ENCODE peak calls at places on chromosomes 6 and 20, in five cellular contexts. K is heart left ventricle, W is hepatocyte, R is A549, X is lower lobe of right lung. N is an unnamed sample.
A peak's percentile ranks its signal among the peaks of the same experiment; 100 is the strongest.

GRCh38 chr6:5112065-5112799 is 27.1 kb downstream of the PPP1R3G start:
- DNase-seq in K (no peak), W (no peak), R (no peak), X (no peak), N (peak; percentile 63)

GRCh38 chr6:41359617-41360313 is 24.4 kb downstream of the NCR2 start:
- DNase-seq in K (no peak), W (no peak), R (no peak), X (no peak), N (no peak)

GRCh38 chr6:40999498-41000070 is 39.4 kb downstream of the UNC5CL start:
- DNase-seq in K (peak; percentile 79), W (peak; percentile 63), R (peak; percentile 53), X (peak; percentile 66), N (peak; percentile 13)

GRCh38 chr20:61166324-61166723 is 85.7 kb upstream of the CDH4 start:
- DNase-seq in K (no peak), W (no peak), R (no peak), X (no peak), N (peak; percentile 70)

GRCh38 chr6:7145269-7146078 is 37.7 kb downstream of the RREB1 start:
- DNase-seq in K (no peak), W (no peak), R (no peak), X (no peak), N (no peak)

GRCh38 chr6:60668428-60668827 is 1617.6 kb downstream of the KHDRBS2 start:
- DNase-seq in K (no peak), W (peak; percentile 6), R (no peak), X (no peak), N (no peak)

GRCh38 chr20:38357653-38358207 is 11.4 kb downstream of the LBP start:
- DNase-seq in K (no peak), W (no peak), R (no peak), X (no peak), N (peak; percentile 5)

GRCh38 chr20:45138451-45139300 is 14.4 kb upstream of the WFDC12 start:
- DNase-seq in K (peak; percentile 38), W (peak; percentile 71), R (peak; percentile 31), X (peak; percentile 84), N (no peak)

GRCh38 chr6:149484733-149485700 is at the start of gene ZC3H12D:
- DNase-seq in K (peak; percentile 74), W (peak; percentile 79), R (peak; percentile 34), X (peak; percentile 69), N (peak; percentile 26)

GRCh38 chr6:157763894-157764345 is 59.1 kb upstream of the SNX9 start:
- DNase-seq in K (no peak), W (no peak), R (no peak), X (no peak), N (no peak)

DNA sequence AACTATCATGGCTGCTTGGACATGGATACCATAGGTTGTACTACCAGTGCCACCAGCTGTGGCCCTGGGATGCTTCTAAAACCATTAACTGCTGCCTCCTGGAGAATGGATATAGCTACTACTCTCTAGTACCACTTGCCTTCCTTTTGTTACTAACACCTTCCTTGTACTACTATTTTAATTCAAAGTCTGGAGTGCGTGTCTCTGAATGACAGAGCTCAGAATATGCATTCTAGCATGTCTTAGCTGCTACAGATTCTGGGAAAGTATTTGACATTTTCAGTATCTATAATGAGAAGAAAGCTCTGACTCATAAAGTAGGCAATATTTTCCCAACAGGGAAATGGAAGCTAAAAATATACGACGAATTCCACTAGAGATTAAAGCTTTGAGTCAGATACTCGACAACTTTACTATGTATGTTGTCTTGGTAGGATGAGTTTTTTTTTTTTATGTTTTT is 112.3 kb downstream of the PFDN4 start:
- DNase-seq in K (no peak), W (no peak), R (no peak), X (no peak), N (peak; percentile 28)
- TF ChIP-seq CTCF in K (no peak), W (no peak), R (no peak), X (no peak), N (no peak)

GRCh38 chr20:16283978-16284377 is 289.3 kb downstream of the KIF16B start:
- DNase-seq in K (no peak), W (no peak), R (no peak), X (no peak), N (no peak)

GRCh38 chr20:16283307-16283706 is 289.9 kb downstream of the KIF16B start:
- DNase-seq in K (no peak), W (no peak), R (no peak), X (no peak), N (no peak)

GRCh38 chr20:16280219-16280618 is 293.0 kb downstream of the KIF16B start:
- DNase-seq in K (no peak), W (no peak), R (no peak), X (no peak), N (no peak)

GRCh38 chr20:16284385-16285100 is 288.7 kb downstream of the KIF16B start:
- DNase-seq in K (no peak), W (no peak), R (no peak), X (no peak), N (no peak)

DNA sequence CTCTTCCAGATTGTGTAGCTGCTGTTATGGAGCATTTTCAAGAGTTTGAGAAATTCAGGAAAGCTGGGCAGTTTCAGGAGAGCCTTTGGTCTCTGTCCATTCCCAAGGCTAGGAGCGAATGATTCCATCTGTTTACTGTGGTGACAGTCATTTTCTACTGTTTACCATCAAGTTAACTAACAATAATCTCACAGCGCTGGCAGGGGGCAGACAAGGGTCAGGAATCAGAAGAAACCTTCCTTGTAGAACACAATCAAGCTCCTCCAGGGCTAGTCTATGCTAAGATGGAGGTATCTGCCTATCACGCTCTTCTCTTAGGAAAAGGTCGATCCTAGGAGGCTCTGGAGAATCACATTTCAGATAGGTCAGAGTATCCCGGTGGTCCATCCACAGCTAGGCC is 293.9 kb downstream of the KIF16B start:
- DNase-seq in K (no peak), W (no peak), R (no peak), X (no peak), N (no peak)
- TF ChIP-seq CTCF in K (no peak), W (peak; percentile 6), R (no peak), X (no peak), N (no peak)

DNA sequence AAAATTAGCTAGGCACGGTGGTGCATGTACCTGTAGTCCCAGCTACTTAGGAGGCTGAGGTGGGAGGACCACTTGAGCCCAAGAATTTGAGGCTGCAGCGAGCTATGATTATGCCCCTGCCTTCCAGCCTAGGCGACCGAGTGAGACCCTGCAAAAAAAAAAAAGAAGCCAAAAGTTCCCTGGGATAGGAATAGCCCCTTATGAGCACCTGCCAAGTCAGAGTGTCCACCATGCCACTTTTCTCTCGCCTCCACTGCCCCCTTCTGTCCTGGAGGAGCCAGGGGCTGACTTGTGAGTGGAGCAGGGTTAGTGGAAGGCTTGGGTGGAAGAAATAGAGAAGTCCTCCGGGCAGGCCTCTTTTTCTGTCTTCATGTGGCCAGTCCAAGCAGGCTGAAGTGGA is 12.1 kb upstream of the DDX27 start:
- DNase-seq in K (no peak), W (no peak), R (no peak), X (no peak), N (no peak)
- TF ChIP-seq CTCF in K (no peak), W (no peak), R (no peak), X (no peak), N (peak; percentile 17)

DNA sequence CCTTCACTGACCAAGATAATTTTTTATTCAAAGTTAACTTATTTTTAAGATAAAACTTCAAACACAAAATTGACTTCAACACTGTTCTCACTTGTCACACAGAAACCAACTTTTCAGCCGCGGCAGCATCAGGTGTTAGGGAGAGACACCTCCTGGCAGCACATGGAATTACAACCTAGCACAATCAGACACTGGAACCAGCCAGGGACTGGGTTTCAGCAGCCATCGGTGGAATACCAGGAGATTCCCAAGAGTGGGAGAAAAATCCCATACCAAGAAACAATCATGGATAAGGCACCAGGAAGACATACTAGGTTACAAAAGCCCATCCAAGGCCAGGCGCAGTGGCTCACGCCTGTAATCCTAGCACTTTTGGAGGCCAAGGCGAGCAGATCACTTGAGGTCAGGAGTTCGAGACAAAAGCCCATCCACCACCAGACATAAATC is 70.0 kb downstream of the SNX5 start:
- DNase-seq in K (peak; percentile 70), W (peak; percentile 87), R (peak; percentile 88), X (peak; percentile 70), N (peak; percentile 60)
- TF ChIP-seq CTCF in K (peak; percentile 98), W (peak; percentile 88), R (peak; percentile 95), X (peak; percentile 97), N (peak; percentile 98)

GRCh38 chr20:16241911-16242310 is 331.3 kb downstream of the KIF16B start:
- DNase-seq in K (no peak), W (peak; percentile 33), R (no peak), X (no peak), N (no peak)
- TF ChIP-seq CTCF in K (no peak), W (peak; percentile 35), R (no peak), X (no peak), N (no peak)

DNA sequence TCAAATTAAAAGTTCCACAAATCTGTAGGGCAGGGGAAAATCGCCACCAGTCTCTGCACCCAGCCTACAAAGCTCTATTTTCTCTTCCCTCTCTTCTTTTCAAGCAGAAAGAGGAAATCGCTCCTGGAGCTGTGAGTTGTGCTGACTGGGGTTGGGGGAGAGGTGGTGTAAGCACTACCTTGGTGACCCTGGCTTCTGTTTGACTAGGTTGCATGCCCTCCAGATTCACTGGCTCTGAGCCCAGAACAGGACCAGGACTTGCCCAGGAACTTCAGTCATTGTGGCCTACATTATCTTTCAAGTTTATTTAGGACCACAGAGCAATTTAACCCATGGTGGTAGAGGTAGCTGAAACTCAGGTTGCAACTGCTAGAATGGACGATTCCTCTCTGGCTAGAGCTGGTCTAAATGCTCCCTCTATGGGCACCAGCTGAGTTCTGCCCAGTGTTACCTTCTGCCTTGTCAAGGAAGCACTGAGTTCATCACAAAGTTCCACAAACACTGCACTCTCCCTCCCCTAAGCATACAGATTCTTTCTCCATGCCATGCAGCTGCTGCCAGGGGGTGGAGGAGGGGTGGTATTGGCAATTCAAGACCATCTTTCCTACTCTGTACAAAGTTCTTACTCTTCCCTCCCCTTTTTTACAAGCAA is 122.0 kb upstream of the BMP5 start:
- DNase-seq in K (no peak), W (no peak), R (no peak), X (no peak), N (no peak)
- TF ChIP-seq CTCF in K (no peak), W (no peak), R (no peak), X (no peak), N (no peak)